ENCODE peak calls at places on chromosomes 11 and 22, in five cellular contexts. Z is AG10803, H is amygdala, B is neural crest cell, N is memory B cell. V is an unnamed sample.
A peak's percentile ranks its signal among the peaks of the same experiment; 100 is the strongest.

GRCh38 chr11:65793144-65793581 is 6.3 kb downstream of the OVOL1 start:
- DNase-seq in Z (no peak), H (no peak), B (no peak), N (no peak), V (peak; percentile 86)

GRCh38 chr11:47843354-47844060 is 4.6 kb downstream of the NUP160 start:
- DNase-seq in Z (no peak), H (no peak), B (no peak), N (no peak), V (no peak)

GRCh38 chr22:29312218-29313125 is 3.0 kb downstream of the RASL10A start:
- DNase-seq in Z (no peak), H (no peak), B (no peak), N (no peak), V (no peak)

GRCh38 chr11:100739636-100740035 is 52.5 kb downstream of the ARHGAP42 start:
- DNase-seq in Z (peak; percentile 78), H (no peak), B (no peak), N (no peak), V (peak; percentile 87)

GRCh38 chr11:60872124-60872951 is 5.0 kb downstream of the ZP1 start:
- DNase-seq in Z (peak; percentile 80), H (no peak), B (no peak), N (no peak), V (no peak)

GRCh38 chr11:111707039-111707690 is 59.0 kb downstream of the PPP2R1B start:
- DNase-seq in Z (peak; percentile 39), H (no peak), B (no peak), N (no peak), V (no peak)

GRCh38 chr11:83990160-83990733 is 704.1 kb upstream of the CCDC90B start:
- DNase-seq in Z (no peak), H (no peak), B (no peak), N (no peak), V (no peak)

GRCh38 chr11:130211781-130212401 is 52.3 kb downstream of the ST14 start:
- DNase-seq in Z (no peak), H (no peak), B (no peak), N (no peak), V (no peak)

GRCh38 chr11:106999203-106999602 is 19.1 kb downstream of the GUCY1A2 start:
- DNase-seq in Z (no peak), H (no peak), B (no peak), N (no peak), V (no peak)